ENCODE peak calls at places on chromosomes 16 and 17, in seven cellular contexts. I is neuronal stem cell, R is H9, Y is IMR-90, B is H1, W is mesenchymal stem cell, Q is trophoblast cell. C is an unnamed sample.

GRCh38 chr16:2042666-2043295 is 4.9 kb downstream of the NTHL1 start:
- DNase-seq in Y (no peak), I (no peak), Q (no peak), R (no peak), W (no peak), B (no peak), C (no peak)

GRCh38 chr16:17638134-17638533 is 167.4 kb upstream of the XYLT1 start:
- DNase-seq in W (no peak), Q (no peak), Y (no peak), B (no peak), I (no peak), R (no peak), C (no peak)

GRCh38 chr17:18994626-18995025 is 9.9 kb downstream of the FAM83G start:
- DNase-seq in W (peak; percentile 63), Q (no peak), R (no peak), Y (peak; percentile 23), B (no peak), I (no peak), C (no peak)

GRCh38 chr16:21599158-21599993 is at the start of gene METTL9:
- DNase-seq in Y (peak; percentile 93), W (peak; percentile 95), I (peak; percentile 91), Q (peak; percentile 92), R (peak; percentile 94), B (peak; percentile 89), C (peak; percentile 97)

GRCh38 chr17:1713878-1714487 is 3.8 kb upstream of the TLCD2 start:
- DNase-seq in Q (no peak), B (no peak), R (peak; percentile 93), I (peak; percentile 59), W (peak; percentile 50), Y (peak; percentile 32), C (peak; percentile 93)

GRCh38 chr16:24986512-24987303 is 28.5 kb downstream of the ARHGAP17 start:
- DNase-seq in R (no peak), Q (peak; percentile 73), B (no peak), I (no peak), W (peak; percentile 94), Y (peak; percentile 88), C (no peak)

GRCh38 chr17:40314557-40314953 is 5.6 kb downstream of the RARA start:
- DNase-seq in R (no peak), I (no peak), Y (peak; percentile 91), B (no peak), Q (peak; percentile 75), W (peak; percentile 93), C (no peak)

GRCh38 chr17:48330386-48330785 is 99.6 kb downstream of the SKAP1 start:
- DNase-seq in Y (no peak), R (no peak), W (peak; percentile 42), Q (no peak), I (no peak), B (no peak), C (no peak)

GRCh38 chr17:83199500-83200201 is 120.2 kb downstream of the METRNL start:
- DNase-seq in Y (peak; percentile 49), W (no peak), R (no peak), I (no peak), B (no peak), Q (peak; percentile 26), C (no peak)

GRCh38 chr17:73610331-73610911 is 33.8 kb downstream of the SDK2 start:
- DNase-seq in B (no peak), Q (no peak), Y (no peak), W (no peak), R (peak; percentile 27), I (no peak), C (no peak)

GRCh38 chr16:29826342-29826695 is 6.1 kb downstream of the MVP start:
- DNase-seq in W (no peak), B (no peak), I (no peak), Y (no peak), Q (no peak), R (no peak), C (no peak)

GRCh38 chr17:4479340-4479981 is 19.2 kb upstream of the SPNS2 start:
- DNase-seq in B (no peak), I (no peak), R (no peak), W (no peak), Q (no peak), Y (no peak), C (no peak)

GRCh38 chr17:57356722-57357391 is 100.5 kb downstream of the MSI2 start:
- DNase-seq in W (no peak), R (no peak), Y (no peak), Q (no peak), I (peak; percentile 46), B (no peak), C (no peak)

GRCh38 chr17:64155751-64156544 is 26.0 kb upstream of the ERN1 start:
- DNase-seq in W (peak; percentile 9), Q (no peak), Y (peak; percentile 61), R (no peak), B (no peak), I (no peak), C (no peak)

GRCh38 chr16:16075463-16076399 is 126.3 kb downstream of the ABCC1 start:
- DNase-seq in W (peak; percentile 72), Q (no peak), I (no peak), R (no peak), Y (peak; percentile 41), B (no peak), C (no peak)

GRCh38 chr17:57705921-57706695 is 39.0 kb downstream of the CCDC182 start:
- DNase-seq in B (no peak), Y (no peak), I (no peak), R (no peak), Q (no peak), W (no peak), C (no peak)

GRCh38 chr16:87416826-87417471 is 24.8 kb downstream of the MAP1LC3B start:
- DNase-seq in W (peak; percentile 60), Q (peak; percentile 56), I (no peak), B (no peak), Y (peak; percentile 72), R (no peak), C (no peak)

GRCh38 chr17:50270430-50271172 is 3.7 kb upstream of the TMEM92 start:
- DNase-seq in Q (no peak), R (peak; percentile 65), I (no peak), W (peak; percentile 89), Y (peak; percentile 81), B (no peak), C (no peak)

GRCh38 chr17:75645889-75646625 is 12.8 kb downstream of the SMIM5 start:
- DNase-seq in I (no peak), Q (peak; percentile 94), W (no peak), Y (no peak), B (no peak), R (peak; percentile 60), C (peak; percentile 86)

GRCh38 chr16:86490859-86491642 is 19.3 kb upstream of the FOXF1 start:
- DNase-seq in B (no peak), R (no peak), W (peak; percentile 68), I (no peak), Q (no peak), Y (peak; percentile 52), C (no peak)

GRCh38 chr17:75406222-75406615 is 741 bp upstream of the GRB2 start:
- DNase-seq in W (no peak), Y (no peak), I (no peak), Q (no peak), R (peak; percentile 26), B (no peak), C (no peak)

GRCh38 chr16:5354645-5355044 is 257.1 kb upstream of the EEF2KMT start:
- DNase-seq in Q (no peak), B (no peak), W (no peak), I (no peak), Y (no peak), R (no peak), C (no peak)

GRCh38 chr17:19937522-19937921 is 40.1 kb downstream of the AKAP10 start:
- DNase-seq in I (no peak), R (no peak), Y (peak; percentile 33), Q (peak; percentile 20), B (no peak), W (peak; percentile 38), C (no peak)

GRCh38 chr17:2398655-2399571 is 1.9 kb downstream of the MNT start:
- DNase-seq in R (peak; percentile 89), W (peak; percentile 85), I (peak; percentile 72), B (no peak), Q (no peak), Y (peak; percentile 78), C (peak; percentile 89)

GRCh38 chr17:73394523-73395450 is 83.0 kb upstream of the CDC42EP4 start:
- DNase-seq in Y (no peak), Q (no peak), W (no peak), B (no peak), I (no peak), R (peak; percentile 37), C (no peak)

GRCh38 chr17:67638871-67639270 is 78.9 kb upstream of the NOL11 start:
- DNase-seq in W (no peak), Y (no peak), Q (no peak), B (no peak), R (no peak), I (no peak), C (no peak)

GRCh38 chr17:67635688-67636087 is 82.0 kb upstream of the NOL11 start:
- DNase-seq in Y (peak; percentile 22), I (no peak), Q (no peak), W (no peak), B (no peak), R (no peak), C (peak; percentile 18)

GRCh38 chr17:67636312-67636711 is 81.4 kb upstream of the NOL11 start:
- DNase-seq in Y (no peak), I (no peak), R (no peak), B (no peak), W (no peak), Q (no peak), C (no peak)

GRCh38 chr17:67637901-67638641 is 79.7 kb upstream of the NOL11 start:
- DNase-seq in B (no peak), I (no peak), Q (no peak), W (no peak), Y (no peak), R (no peak), C (no peak)

DNA sequence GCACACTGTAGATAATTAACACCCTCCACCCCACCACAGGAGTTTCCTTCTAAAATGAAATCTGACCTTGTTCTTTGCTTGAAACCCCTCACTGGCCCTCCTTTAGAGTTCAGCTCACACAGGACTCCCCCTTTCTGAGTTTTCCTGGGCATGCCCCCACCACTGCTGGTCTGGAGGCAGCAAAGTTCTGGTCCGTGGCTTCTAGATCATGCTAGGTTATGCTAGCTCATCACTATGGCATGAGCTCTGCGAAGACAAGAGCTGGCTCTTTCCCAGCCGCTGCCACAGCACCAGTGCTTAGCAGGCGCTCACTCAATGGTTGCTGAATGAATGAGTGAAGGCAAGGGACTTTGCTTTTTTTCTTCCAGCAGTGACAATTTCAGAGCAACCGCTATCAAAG is 80.9 kb upstream of the NOL11 start:
- DNase-seq in I (no peak), B (no peak), Q (no peak), W (no peak), Y (peak; percentile 64), R (no peak), C (no peak)
- H3K4ac ChIP-seq in I (no peak overlapping the region), B (no peak overlapping the region), Q (no peak overlapping the region), W (no peak overlapping the region), Y (no peak overlapping the region), R (no peak overlapping the region), C (no peak overlapping the region)

GRCh38 chr17:30472238-30472890 is 4.8 kb upstream of the GOSR1 start:
- DNase-seq in B (no peak), Q (no peak), Y (no peak), R (no peak), W (no peak), I (no peak), C (no peak)
- H4K8ac ChIP-seq in B (no peak overlapping the region), Q (no peak overlapping the region), Y (no peak overlapping the region), R (no peak overlapping the region), W (no peak overlapping the region), I (no peak overlapping the region), C (no peak overlapping the region)

GRCh38 chr17:81833921-81834830 is 674 bp downstream of the PPP1R27 start:
- DNase-seq in W (no peak), I (no peak), Q (no peak), R (no peak), Y (no peak), B (no peak), C (no peak)
- H3K4ac ChIP-seq in W (peak overlapping the region; percentile 97), I (peak overlapping the region; percentile 1), Q (peak overlapping the region; percentile 95), R (peak overlapping the region; percentile 2), Y (peak overlapping the region; percentile 100), B (peak overlapping the region; percentile 90), C (peak overlapping the region; percentile 96)

GRCh38 chr16:82108774-82109173 is 61.2 kb downstream of the MPHOSPH6 start:
- DNase-seq in R (no peak), W (peak; percentile 7), I (no peak), B (no peak), Y (no peak), Q (no peak), C (no peak)
- H4K8ac ChIP-seq in R (no peak overlapping the region), W (no peak overlapping the region), I (no peak overlapping the region), B (no peak overlapping the region), Y (no peak overlapping the region), Q (no peak overlapping the region), C (no peak overlapping the region)